ENCODE peak calls at places on chromosomes 12 and 14, in six cellular contexts. R is stimulated activated CD8-positive, alpha-beta memory T cell treated with anti-CD3 and anti-CD28 coated beads, Interleukin-4, amount 100 ng/mL, for 48 hours; G is naive thymus-derived CD4-positive, alpha-beta T cell; K is stimulated activated effector memory CD8-positive, alpha-beta T cell treated with anti-CD3 and anti-CD28 coated beads, Interleukin-12 subunit alpha, Interleukin-12 subunit beta, amount 100 ng/mL, for 72 hours; H is fibroblast of the aortic adventitia; O is gastrocnemius medialis. V is an unnamed sample.

GRCh38 chr12:114339626-114340025 is 66.3 kb downstream of the TBX5 start:
- DNase-seq in R (no peak), G (no peak), K (no peak), H (peak; percentile 47), O (no peak), V (no peak)

GRCh38 chr12:69502342-69503081 is 32.3 kb downstream of the FRS2 start:
- DNase-seq in R (no peak), G (no peak), K (no peak), H (no peak), O (no peak), V (no peak)

GRCh38 chr14:69990319-69990718 is 111.1 kb downstream of the SMOC1 start:
- DNase-seq in R (no peak), G (no peak), K (no peak), H (no peak), O (no peak), V (no peak)

GRCh38 chr14:77071938-77072388 is 26.1 kb upstream of the CIPC start:
- DNase-seq in R (no peak), G (no peak), K (no peak), H (no peak), O (no peak), V (no peak)

GRCh38 chr14:68295316-68295816 is 475.8 kb downstream of the RAD51B start:
- DNase-seq in R (no peak), G (no peak), K (no peak), H (no peak), O (no peak), V (no peak)

GRCh38 chr12:80412343-80412953 is 31.6 kb upstream of the PTPRQ start:
- DNase-seq in R (no peak), G (no peak), K (no peak), H (peak; percentile 79), O (no peak), V (no peak)

GRCh38 chr14:88005978-88006851 is 1.3 kb downstream of the GPR65 start:
- DNase-seq in R (peak; percentile 73), G (no peak), K (peak; percentile 38), H (no peak), O (no peak), V (no peak)

GRCh38 chr12:87922721-87923120 is 106.5 kb downstream of the C12orf50 start:
- DNase-seq in R (no peak), G (no peak), K (no peak), H (no peak), O (no peak), V (no peak)

GRCh38 chr14:68574906-68575305 is 218.0 kb downstream of the ZFP36L1 start:
- DNase-seq in R (no peak), G (no peak), K (no peak), H (peak; percentile 71), O (no peak), V (no peak)

GRCh38 chr14:76966535-76966934 is 62.0 kb downstream of the IRF2BPL start:
- DNase-seq in R (no peak), G (no peak), K (no peak), H (no peak), O (no peak), V (no peak)

GRCh38 chr12:96422192-96422591 is 22.0 kb upstream of the CDK17 start:
- DNase-seq in R (no peak), G (no peak), K (no peak), H (peak; percentile 82), O (no peak), V (no peak)

GRCh38 chr14:69190191-69190590 is 1.1 kb upstream of the EXD2 start:
- DNase-seq in R (no peak), G (no peak), K (no peak), H (no peak), O (no peak), V (no peak)

GRCh38 chr12:116818341-116818856 is 62.8 kb downstream of the HRK start:
- DNase-seq in R (peak; percentile 25), G (peak; percentile 11), K (no peak), H (peak; percentile 14), O (no peak), V (no peak)

GRCh38 chr14:106039400-106039799 is 513.0 kb downstream of the TMEM121 start:
- DNase-seq in R (peak; percentile 75), G (peak; percentile 33), K (peak; percentile 39), H (no peak), O (no peak), V (no peak)

GRCh38 chr12:2318286-2318685 is 265.5 kb downstream of the CACNA1C start:
- DNase-seq in R (no peak), G (no peak), K (no peak), H (peak; percentile 27), O (no peak), V (no peak)

GRCh38 chr12:64669270-64669842 is 59.1 kb downstream of the RASSF3 start:
- DNase-seq in R (no peak), G (peak; percentile 26), K (no peak), H (no peak), O (no peak), V (no peak)

GRCh38 chr14:34912182-34912581 is 37.0 kb upstream of the BAZ1A start:
- DNase-seq in R (no peak), G (no peak), K (no peak), H (no peak), O (no peak), V (no peak)

GRCh38 chr12:54019924-54020586 is 8.2 kb upstream of the HOXC6 start:
- DNase-seq in R (no peak), G (no peak), K (no peak), H (no peak), O (no peak), V (no peak)

GRCh38 chr12:3035815-3036702 is 41.1 kb upstream of the TSPAN9 start:
- DNase-seq in R (no peak), G (no peak), K (no peak), H (peak; percentile 26), O (no peak), V (no peak)

GRCh38 chr14:68268197-68268596 is 448.6 kb downstream of the RAD51B start:
- DNase-seq in R (no peak), G (no peak), K (no peak), H (no peak), O (no peak), V (no peak)

GRCh38 chr12:54217774-54218221 is 29.0 kb upstream of the SMUG1 start:
- DNase-seq in R (no peak), G (no peak), K (no peak), H (no peak), O (no peak), V (no peak)

V was measured in progenitor cell of endocrine pancreas.